ENCODE peak calls at places on chromosome 14, in five cellular contexts. U, O, H, T and N are unnamed samples.
A peak's percentile ranks its signal among the peaks of the same experiment; 100 is the strongest.

GRCh38 chr14:88323520-88324199 is 591 bp upstream of the KCNK10 start:
- DNase-seq in U (no peak), O (no peak), H (no peak), T (peak; percentile 74), N (no peak)

GRCh38 chr14:82855912-82856381 is 1322.3 kb upstream of the SEL1L start:
- DNase-seq in U (no peak), O (no peak), H (no peak), T (no peak), N (no peak)

GRCh38 chr14:30034049-30034635 is 106.5 kb upstream of the PRKD1 start:
- DNase-seq in U (no peak), O (no peak), H (no peak), T (no peak), N (peak; percentile 9)

GRCh38 chr14:67228325-67228984 is 12.8 kb upstream of the PALS1 start:
- DNase-seq in U (no peak), O (no peak), H (no peak), T (no peak), N (no peak)

GRCh38 chr14:42002139-42002538 is 395.5 kb downstream of the LRFN5 start:
- DNase-seq in U (no peak), O (no peak), H (no peak), T (no peak), N (no peak)

GRCh38 chr14:93263416-93263815 is 56.4 kb downstream of the UBR7 start:
- DNase-seq in U (no peak), O (no peak), H (no peak), T (no peak), N (no peak)

GRCh38 chr14:100328495-100329163 is 5.5 kb downstream of the SLC25A47 start:
- DNase-seq in U (no peak), O (no peak), H (no peak), T (no peak), N (no peak)

GRCh38 chr14:77320238-77320935 is at the start of gene POMT2:
- DNase-seq in U (peak; percentile 93), O (peak; percentile 78), H (peak; percentile 88), T (peak; percentile 98), N (peak; percentile 82)

GRCh38 chr14:78700236-78700635 is 530.1 kb downstream of the NRXN3 start:
- DNase-seq in U (no peak), O (no peak), H (no peak), T (no peak), N (no peak)

GRCh38 chr14:54769955-54770863 is 132.4 kb downstream of the GCH1 start:
- DNase-seq in U (no peak), O (no peak), H (no peak), T (no peak), N (no peak)

GRCh38 chr14:51147183-51147582 is 52.3 kb upstream of the TRIM9 start:
- DNase-seq in U (no peak), O (no peak), H (peak; percentile 6), T (no peak), N (no peak)

GRCh38 chr14:68891851-68892660 is 87.0 kb downstream of the ACTN1 start:
- DNase-seq in U (no peak), O (no peak), H (no peak), T (no peak), N (no peak)

GRCh38 chr14:73696466-73697390 is 17.5 kb downstream of the PNMA1 start:
- DNase-seq in U (no peak), O (peak; percentile 13), H (peak; percentile 10), T (no peak), N (no peak)

GRCh38 chr14:61231810-61232209 is 49.3 kb downstream of the TMEM30B start:
- DNase-seq in U (no peak), O (no peak), H (no peak), T (no peak), N (no peak)

GRCh38 chr14:24298892-24299254 is 707 bp downstream of the DHRS1 start:
- DNase-seq in U (peak; percentile 28), O (peak; percentile 24), H (peak; percentile 82), T (no peak), N (no peak)

GRCh38 chr14:78319826-78320635 is 149.9 kb downstream of the NRXN3 start:
- DNase-seq in U (peak; percentile 72), O (no peak), H (no peak), T (no peak), N (no peak)

GRCh38 chr14:70005281-70005805 is 126.1 kb downstream of the SMOC1 start:
- DNase-seq in U (no peak), O (no peak), H (peak; percentile 98), T (no peak), N (no peak)

GRCh38 chr14:38210587-38211257 is 3.0 kb downstream of the SSTR1 start:
- DNase-seq in U (no peak), O (no peak), H (no peak), T (no peak), N (no peak)

GRCh38 chr14:103529383-103530365 is 678 bp downstream of the TRMT61A start:
- DNase-seq in U (no peak), O (no peak), H (no peak), T (no peak), N (no peak)

GRCh38 chr14:64705406-64706118 is 1.3 kb downstream of the PLEKHG3 start:
- DNase-seq in U (no peak), O (no peak), H (no peak), T (no peak), N (no peak)
- TF ChIP-seq YY1 in U (no peak), O (no peak), H (no peak), T (no peak), N (no peak)

GRCh38 chr14:33941727-33942126 is 9.1 kb downstream of the EGLN3 start:
- DNase-seq in U (no peak), O (no peak), H (no peak), T (no peak), N (no peak)

GRCh38 chr14:33934938-33935337 is 15.9 kb downstream of the EGLN3 start:
- DNase-seq in U (no peak), O (no peak), H (no peak), T (no peak), N (no peak)

GRCh38 chr14:33936391-33936790 is 14.5 kb downstream of the EGLN3 start:
- DNase-seq in U (no peak), O (no peak), H (no peak), T (no peak), N (no peak)

GRCh38 chr14:33940561-33941011 is 10.3 kb downstream of the EGLN3 start:
- DNase-seq in U (peak; percentile 35), O (no peak), H (no peak), T (no peak), N (no peak)

GRCh38 chr14:33938131-33938949 is 12.5 kb downstream of the EGLN3 start:
- DNase-seq in U (peak; percentile 68), O (peak; percentile 76), H (peak; percentile 49), T (peak; percentile 58), N (peak; percentile 63)
- H3K9ac ChIP-seq in U (peak overlapping the region; percentile 60), O (peak overlapping the region; percentile 66), H (no peak overlapping the region), T (peak overlapping the region; percentile 43), N (peak overlapping the region; percentile 63)

DNA sequence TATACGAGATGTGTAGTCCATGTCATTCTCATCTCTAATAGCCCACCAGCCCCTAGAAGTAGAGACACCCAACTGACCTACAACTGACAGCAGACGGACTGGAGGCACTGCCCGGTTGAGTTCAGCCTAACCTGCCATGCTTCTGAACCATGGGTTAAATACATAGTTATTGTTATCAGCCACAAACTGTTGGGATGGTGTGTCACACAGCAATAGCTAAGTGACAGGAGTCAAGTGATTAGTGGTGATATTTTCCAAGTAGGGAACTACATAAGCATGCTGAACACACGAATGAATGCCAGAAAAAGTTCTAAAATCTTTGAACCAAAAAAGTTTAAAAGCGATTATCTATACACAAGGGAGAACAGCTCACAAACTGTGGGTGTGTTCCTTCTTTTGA is 80.1 kb downstream of the SYNE3 start:
- DNase-seq in U (no peak), O (no peak), H (no peak), T (no peak), N (no peak)
- TF ChIP-seq YY1 in U (no peak), O (no peak), H (no peak), T (no peak), N (no peak)

GRCh38 chr14:62886461-62886860 is 158.8 kb downstream of the KCNH5 start:
- DNase-seq in U (no peak), O (no peak), H (no peak), T (no peak), N (no peak)
- H3K9ac ChIP-seq in U (no peak overlapping the region), O (no peak overlapping the region), H (no peak overlapping the region), T (no peak overlapping the region), N (no peak overlapping the region)

GRCh38 chr14:33950320-33951182 is at the start of gene EGLN3:
- DNase-seq in U (peak; percentile 89), O (peak; percentile 68), H (peak; percentile 55), T (peak; percentile 95), N (peak; percentile 75)
- TF ChIP-seq YY1 in U (peak; percentile 15), O (no peak), H (peak; percentile 66), T (no peak), N (no peak)